ENCODE peak calls at places on chromosomes 4 and X, in four cellular contexts. F is GM12878, A is K562, Z is HepG2. I is an unnamed sample.

GRCh38 chr4:19236473-19236872 is 1015.2 kb upstream of the SLIT2 start:
- DNase-seq in Z (no peak), F (no peak), A (no peak), I (no peak)

GRCh38 chr4:119105605-119106004 is 30.0 kb upstream of the MYOZ2 start:
- DNase-seq in F (no peak), A (no peak), Z (no peak), I (no peak)

GRCh38 chr4:3335982-3336381 is 43.2 kb downstream of the RGS12 start:
- DNase-seq in Z (no peak), F (no peak), A (no peak), I (no peak)

GRCh38 chr4:124727331-124727730 is 14.8 kb upstream of the ANKRD50 start:
- DNase-seq in F (no peak), Z (no peak), A (no peak), I (no peak)

GRCh38 chrX:31845003-31845402 is 773.2 kb upstream of the FTHL17 start:
- DNase-seq in A (no peak), F (no peak), Z (no peak), I (no peak)

GRCh38 chr4:184355111-184355604 is 119.2 kb downstream of the IRF2 start:
- DNase-seq in A (peak; percentile 24), F (peak; percentile 84), Z (peak; percentile 89), I (peak; percentile 19)

GRCh38 chr4:131974730-131975129 is 1174.4 kb upstream of the PCDH10 start:
- DNase-seq in A (no peak), Z (no peak), F (no peak), I (no peak)

GRCh38 chrX:120672841-120673530 is 43.1 kb upstream of the C1GALT1C1 start:
- DNase-seq in Z (no peak), F (no peak), A (no peak), I (no peak)

GRCh38 chrX:50579955-50580354 is 109.3 kb upstream of the DGKK start:
- DNase-seq in A (peak; percentile 39), Z (peak; percentile 68), F (peak; percentile 11), I (peak; percentile 24)

GRCh38 chr4:89336818-89337395 is 29.3 kb upstream of the GPRIN3 start:
- DNase-seq in F (no peak), A (no peak), Z (no peak), I (no peak)

GRCh38 chr4:168265327-168265726 is 53.2 kb downstream of the DDX60 start:
- DNase-seq in Z (no peak), F (no peak), A (no peak), I (no peak)
- TF ChIP-seq POLR2AphosphoS2 in Z (no peak), F (no peak), A (no peak), I (no peak)

GRCh38 chr4:52107336-52107735 is 56.2 kb downstream of the SPATA18 start:
- DNase-seq in F (no peak), Z (no peak), A (no peak), I (no peak)

GRCh38 chr4:52107745-52108144 is 56.6 kb downstream of the SPATA18 start:
- DNase-seq in A (no peak), F (no peak), Z (no peak), I (no peak)

GRCh38 chr4:52105276-52105675 is 54.2 kb downstream of the SPATA18 start:
- DNase-seq in A (no peak), Z (no peak), F (no peak), I (no peak)

GRCh38 chr4:52106142-52106541 is 55.0 kb downstream of the SPATA18 start:
- DNase-seq in A (no peak), F (no peak), Z (no peak), I (no peak)

GRCh38 chr4:52106701-52107100 is 55.6 kb downstream of the SPATA18 start:
- DNase-seq in A (no peak), Z (no peak), F (no peak), I (no peak)
- TF ChIP-seq BHLHE40 in A (no peak), Z (no peak), F (no peak), I (no peak)

DNA sequence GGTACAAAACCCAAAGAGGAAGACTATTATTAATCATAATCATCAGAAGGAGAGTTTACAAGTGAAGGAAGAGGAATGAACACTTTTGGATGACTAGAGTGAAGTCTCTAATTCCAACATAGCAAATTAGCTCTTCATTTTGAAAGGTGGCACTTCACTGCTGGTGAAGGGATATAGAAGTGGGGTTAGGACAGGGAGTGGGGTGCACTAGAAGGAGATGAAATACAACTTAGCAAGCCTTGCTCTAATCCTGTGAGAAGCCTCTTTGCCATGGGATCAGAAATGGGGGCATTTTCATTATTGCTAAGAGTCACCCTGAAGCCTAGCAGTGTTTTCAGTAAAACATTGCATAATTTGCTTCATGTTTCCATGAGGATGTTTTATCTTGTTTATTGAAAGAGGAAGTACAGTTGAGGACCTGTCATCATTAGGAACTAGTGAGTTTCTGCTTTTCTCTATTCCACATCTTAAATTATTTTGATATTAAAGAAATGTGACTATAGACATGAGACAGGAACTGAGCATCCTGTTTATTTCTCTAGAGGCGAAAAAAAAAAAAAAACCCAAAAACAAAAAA is 9.3 kb upstream of the GRPR start:
- DNase-seq in F (no peak), A (no peak), Z (no peak), I (no peak)
- TF ChIP-seq MYC in F (no peak), A (no peak), Z (no peak), I (no peak)

DNA sequence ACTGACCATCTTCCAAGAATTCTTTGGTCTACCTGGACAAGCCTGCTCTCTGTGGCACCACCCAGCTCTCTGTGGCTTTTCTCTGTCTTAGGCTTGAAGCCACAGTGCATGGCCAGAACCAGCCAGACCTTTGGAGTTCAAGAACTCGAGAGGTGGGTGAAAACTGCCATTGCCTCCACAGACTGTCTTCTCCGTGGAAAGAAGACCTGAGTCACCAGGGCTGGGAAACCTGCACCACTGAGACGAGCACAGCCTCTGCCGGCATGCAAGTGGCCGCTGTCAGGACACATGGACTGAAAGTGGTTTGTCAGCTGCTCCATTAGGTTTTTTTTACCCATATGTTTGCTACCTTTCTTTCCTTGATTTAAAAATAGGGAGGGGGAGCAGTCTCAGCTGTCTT is 74.5 kb downstream of the MGST2 start:
- DNase-seq in Z (no peak), A (no peak), F (no peak), I (peak; percentile 5)
- TF ChIP-seq POLR2AphosphoS2 in Z (no peak), A (no peak), F (no peak), I (no peak)

GRCh38 chr4:177569443-177569842 is 127.2 kb upstream of the AGA start:
- DNase-seq in A (no peak), Z (no peak), F (no peak), I (no peak)

GRCh38 chr4:177574446-177574845 is 132.2 kb upstream of the AGA start:
- DNase-seq in Z (no peak), F (no peak), A (no peak), I (no peak)

DNA sequence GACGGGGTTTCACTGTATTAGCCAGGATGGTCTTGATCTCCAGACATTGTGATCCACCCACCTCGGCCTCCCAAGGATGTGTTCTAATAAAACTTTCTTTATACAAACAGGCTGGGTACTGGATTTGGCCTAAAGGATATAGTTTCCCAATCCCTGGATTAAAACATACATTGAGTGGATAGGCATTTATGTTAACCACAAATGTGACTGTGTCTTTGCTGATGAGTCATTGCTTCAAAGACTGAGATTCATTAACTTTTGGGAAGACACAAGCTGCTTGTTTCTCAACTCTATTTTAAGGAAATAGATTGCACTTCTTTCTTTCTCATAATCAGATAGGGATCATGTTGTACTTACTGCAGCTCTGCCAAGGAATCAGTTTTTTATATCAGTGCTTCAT is 131.2 kb upstream of the AGA start:
- DNase-seq in Z (no peak), A (no peak), F (no peak), I (peak; percentile 28)
- TF ChIP-seq BHLHE40 in Z (no peak), A (no peak), F (no peak), I (no peak)

GRCh38 chrX:56784666-56785065 is 55.6 kb downstream of the NBDY start:
- DNase-seq in F (no peak), Z (no peak), A (no peak), I (no peak)

GRCh38 chrX:56786889-56787733 is 58.1 kb downstream of the NBDY start:
- DNase-seq in F (no peak), A (no peak), Z (no peak), I (no peak)

GRCh38 chrX:56783450-56783831 is 54.4 kb downstream of the NBDY start:
- DNase-seq in Z (no peak), F (peak; percentile 91), A (no peak), I (no peak)

GRCh38 chrX:56783996-56784620 is 55.1 kb downstream of the NBDY start:
- DNase-seq in A (no peak), F (no peak), Z (no peak), I (no peak)

DNA sequence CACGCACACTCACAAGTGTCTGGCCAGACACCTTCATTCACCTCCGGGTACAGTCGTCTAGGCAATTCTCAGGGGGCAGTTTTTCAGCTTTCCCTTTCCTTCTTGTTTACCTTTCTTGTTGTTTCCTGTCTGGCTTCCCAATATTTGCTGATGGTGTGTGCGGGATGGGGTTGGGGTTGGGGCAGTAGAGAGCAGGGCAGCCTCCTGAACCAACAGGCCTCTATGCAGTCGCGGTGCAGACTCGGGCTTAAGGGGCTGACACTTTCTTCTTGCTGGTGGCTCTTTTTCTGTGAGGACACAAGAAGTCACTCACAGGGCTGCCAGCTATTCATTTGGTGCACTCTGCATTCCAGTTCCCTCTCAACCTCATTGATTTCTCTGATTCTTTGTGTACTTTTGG is 56.4 kb downstream of the NBDY start:
- DNase-seq in F (no peak), Z (no peak), A (no peak), I (no peak)
- TF ChIP-seq MYC in F (no peak), Z (no peak), A (no peak), I (no peak)

I was measured in A549.